ENCODE peak calls at places on chromosomes 3 and 15, in nine cellular contexts. N is cardiac muscle cell; X is AG04450; U is OCI-LY7; Y is transverse colon; R is ascending aorta; T is fibroblast of lung; I is aorta; E is naive thymus-derived CD4-positive, alpha-beta T cell. Z is an unnamed sample. For H3K9me3, the result is how much of the 10 kb centered on the place peaks cover.

GRCh38 chr3:15628967-15629366 is 27.4 kb downstream of the BTD start:
- DNase-seq in N (no peak), X (no peak), U (no peak), Y (no peak), R (no peak), T (no peak), I (no peak), E (no peak), Z (no peak)

GRCh38 chr15:81274932-81275341 is 49.0 kb downstream of the STARD5 start:
- DNase-seq in N (peak), X (peak), U (peak), Y (peak), R (peak), T (peak), I (peak), E (peak), Z (peak)

GRCh38 chr3:168364992-168365391 is 269.3 kb upstream of the GOLIM4 start:
- DNase-seq in N (peak), X (no peak), U (no peak), Y (no peak), R (no peak), T (peak), I (no peak), E (no peak), Z (no peak)

GRCh38 chr3:124133366-124133940 is 141.5 kb upstream of the ROPN1 start:
- DNase-seq in N (no peak), X (no peak), U (no peak), Y (no peak), R (no peak), T (no peak), I (no peak), E (no peak), Z (no peak)

GRCh38 chr3:27325419-27325818 is 43.8 kb downstream of the NEK10 start:
- DNase-seq in N (no peak), X (no peak), U (no peak), Y (no peak), R (no peak), T (no peak), I (no peak), E (no peak), Z (no peak)

GRCh38 chr3:165640970-165641369 is 196.3 kb downstream of the BCHE start:
- DNase-seq in N (no peak), X (no peak), U (no peak), Y (no peak), R (no peak), T (no peak), I (no peak), E (no peak), Z (no peak)

GRCh38 chr3:58419782-58420512 is 13.7 kb downstream of the PDHB start:
- DNase-seq in N (no peak), X (no peak), U (no peak), Y (peak), R (peak), T (peak), I (no peak), E (no peak), Z (no peak)

GRCh38 chr15:79593119-79593869 is 161.2 kb downstream of the MINAR1 start:
- DNase-seq in N (peak), X (no peak), U (peak), Y (no peak), R (no peak), T (peak), I (no peak), E (no peak), Z (no peak)

GRCh38 chr3:62376906-62377865 is 3.8 kb upstream of the FEZF2 start:
- DNase-seq in N (no peak), X (no peak), U (no peak), Y (no peak), R (no peak), T (no peak), I (no peak), E (no peak), Z (no peak)

GRCh38 chr3:73192036-73192738 is 130.7 kb downstream of the EBLN2 start:
- DNase-seq in N (peak), X (no peak), U (peak), Y (no peak), R (no peak), T (no peak), I (no peak), E (no peak), Z (no peak)

GRCh38 chr15:97084650-97085049 is 754.1 kb downstream of the NR2F2 start:
- DNase-seq in N (no peak), X (no peak), U (no peak), Y (no peak), R (no peak), T (peak), I (no peak), E (no peak), Z (no peak)

GRCh38 chr3:164419220-164419619 is 659.1 kb downstream of the SI start:
- DNase-seq in N (no peak), X (no peak), U (no peak), Y (no peak), R (no peak), T (no peak), I (no peak), E (no peak), Z (no peak)

GRCh38 chr3:52403955-52404354 is 40.9 kb downstream of the SEMA3G start:
- DNase-seq in N (no peak), X (no peak), U (no peak), Y (no peak), R (no peak), T (no peak), I (peak), E (no peak), Z (no peak)

GRCh38 chr15:74598126-74598842 is 17.4 kb upstream of the CLK3 start:
- DNase-seq in N (peak), X (no peak), U (peak), Y (peak), R (peak), T (peak), I (peak), E (peak), Z (peak)

GRCh38 chr3:42498034-42498433 is 4.4 kb upstream of the VIPR1 start:
- DNase-seq in N (no peak), X (no peak), U (no peak), Y (no peak), R (peak), T (no peak), I (peak), E (no peak), Z (no peak)

GRCh38 chr15:89090791-89091666 is 2.8 kb downstream of the ABHD2 start:
- DNase-seq in N (peak), X (no peak), U (peak), Y (peak), R (peak), T (peak), I (peak), E (peak), Z (peak)

GRCh38 chr3:182294256-182294655 is 499.0 kb upstream of the ATP11B start:
- DNase-seq in N (no peak), X (no peak), U (no peak), Y (no peak), R (no peak), T (no peak), I (no peak), E (no peak), Z (no peak)

GRCh38 chr3:125460233-125460632 is 59.8 kb downstream of the SNX4 start:
- DNase-seq in N (peak), X (no peak), U (no peak), Y (no peak), R (no peak), T (no peak), I (no peak), E (no peak), Z (no peak)

GRCh38 chr15:48381861-48382260 is 50.6 kb downstream of the DUT start:
- DNase-seq in N (no peak), X (no peak), U (no peak), Y (no peak), R (no peak), T (no peak), I (no peak), E (no peak), Z (no peak)

GRCh38 chr15:31325432-31325975 is 1.1 kb upstream of the KLF13 start:
- DNase-seq in N (peak), X (no peak), U (peak), Y (peak), R (peak), T (peak), I (peak), E (peak), Z (peak)

GRCh38 chr3:31462050-31462569 is 70.6 kb upstream of the STT3B start:
- DNase-seq in N (no peak), X (no peak), U (peak), Y (peak), R (no peak), T (no peak), I (no peak), E (no peak), Z (peak)

GRCh38 chr15:100721758-100722550 is 119.6 kb downstream of the ASB7 start:
- DNase-seq in N (no peak), X (peak), U (no peak), Y (peak), R (peak), T (peak), I (peak), E (no peak), Z (no peak)

GRCh38 chr3:72255191-72255590 is 470.2 kb upstream of the PROK2 start:
- DNase-seq in N (peak), X (no peak), U (no peak), Y (peak), R (peak), T (peak), I (no peak), E (no peak), Z (no peak)

GRCh38 chr15:79994651-79995050 is 23.7 kb upstream of the BCL2A1 start:
- DNase-seq in N (no peak), X (no peak), U (no peak), Y (no peak), R (no peak), T (no peak), I (no peak), E (no peak), Z (no peak)

GRCh38 chr15:25189551-25189950 is 234.8 kb downstream of the SNRPN start:
- DNase-seq in N (no peak), X (no peak), U (no peak), Y (no peak), R (no peak), T (no peak), I (no peak), E (no peak), Z (no peak)
- H3K9me3 ChIP-seq in N (under half), X (half or more), U (under half), Y (under half), R (under half), T (under half), I (under half), E (under half), Z (under half)

GRCh38 chr15:50302581-50302980 is 37.1 kb upstream of the HDC start:
- DNase-seq in N (no peak), X (no peak), U (no peak), Y (no peak), R (no peak), T (no peak), I (no peak), E (no peak), Z (no peak)
- H3K9me3 ChIP-seq in N (under half), X (under half), U (under half), Y (under half), R (under half), T (under half), I (under half), E (under half), Z (under half)

GRCh38 chr15:25688166-25688565 is 175.0 kb downstream of the ATP10A start:
- DNase-seq in N (no peak), X (no peak), U (no peak), Y (no peak), R (peak), T (no peak), I (peak), E (no peak), Z (no peak)
- H3K9me3 ChIP-seq in N (under half), X (under half), U (under half), Y (under half), R (under half), T (under half), I (under half), E (under half), Z (under half)

GRCh38 chr3:197249542-197249941 is 48.9 kb downstream of the DLG1 start:
- DNase-seq in N (no peak), X (no peak), U (peak), Y (no peak), R (no peak), T (no peak), I (no peak), E (no peak), Z (no peak)
- H3K9me3 ChIP-seq in N (under half), X (under half), U (under half), Y (under half), R (under half), T (under half), I (under half), E (under half), Z (under half)

DNA sequence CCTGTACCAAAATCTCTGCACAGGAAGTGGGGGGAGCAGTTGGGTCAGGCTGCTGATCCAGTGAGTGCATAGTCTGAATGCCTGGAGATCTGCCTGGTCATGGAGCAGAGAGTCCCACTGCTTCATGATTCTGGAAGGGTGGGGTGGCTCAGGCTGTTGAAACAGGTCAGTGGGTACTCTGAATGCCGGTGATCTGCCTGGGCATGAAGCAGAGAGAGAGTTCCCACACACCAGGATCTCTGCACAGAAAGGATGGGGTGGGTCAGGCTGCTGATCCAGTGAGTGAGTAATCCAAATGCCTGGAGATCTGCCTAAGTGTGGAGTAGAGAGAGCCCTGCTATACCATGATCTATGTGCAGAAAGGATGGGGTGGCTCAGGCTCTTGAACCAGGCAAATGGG is 16.1 kb upstream of the GCSAM start:
- DNase-seq in N (no peak), X (no peak), U (no peak), Y (no peak), R (no peak), T (no peak), I (no peak), E (no peak), Z (no peak)
- H3K9me3 ChIP-seq in N (under half), X (under half), U (half or more), Y (under half), R (under half), T (under half), I (under half), E (under half), Z (under half)

GRCh38 chr3:196143708-196144382 is 62.0 kb upstream of the TFRC start:
- DNase-seq in N (no peak), X (no peak), U (no peak), Y (no peak), R (no peak), T (no peak), I (no peak), E (no peak), Z (no peak)
- H3K9me3 ChIP-seq in N (under half), X (under half), U (under half), Y (under half), R (under half), T (under half), I (under half), E (under half), Z (under half)

GRCh38 chr3:195587406-195587805 is 3.7 kb upstream of the APOD start:
- DNase-seq in N (no peak), X (no peak), U (no peak), Y (no peak), R (no peak), T (no peak), I (no peak), E (no peak), Z (no peak)

GRCh38 chr3:195591852-195592251 is 8.1 kb upstream of the APOD start:
- DNase-seq in N (no peak), X (no peak), U (no peak), Y (no peak), R (peak), T (no peak), I (no peak), E (no peak), Z (no peak)

GRCh38 chr3:195587824-195588223 is 4.1 kb upstream of the APOD start:
- DNase-seq in N (no peak), X (no peak), U (no peak), Y (no peak), R (peak), T (no peak), I (no peak), E (no peak), Z (no peak)

GRCh38 chr3:195595778-195596531 is 12.2 kb upstream of the APOD start:
- DNase-seq in N (no peak), X (no peak), U (no peak), Y (no peak), R (peak), T (no peak), I (no peak), E (no peak), Z (no peak)

GRCh38 chr3:195591220-195591619 is 7.5 kb upstream of the APOD start:
- DNase-seq in N (no peak), X (no peak), U (no peak), Y (no peak), R (peak), T (no peak), I (no peak), E (no peak), Z (no peak)
- H3K9me3 ChIP-seq in N (under half), X (under half), U (under half), Y (under half), R (under half), T (under half), I (under half), E (under half), Z (under half)

DNA sequence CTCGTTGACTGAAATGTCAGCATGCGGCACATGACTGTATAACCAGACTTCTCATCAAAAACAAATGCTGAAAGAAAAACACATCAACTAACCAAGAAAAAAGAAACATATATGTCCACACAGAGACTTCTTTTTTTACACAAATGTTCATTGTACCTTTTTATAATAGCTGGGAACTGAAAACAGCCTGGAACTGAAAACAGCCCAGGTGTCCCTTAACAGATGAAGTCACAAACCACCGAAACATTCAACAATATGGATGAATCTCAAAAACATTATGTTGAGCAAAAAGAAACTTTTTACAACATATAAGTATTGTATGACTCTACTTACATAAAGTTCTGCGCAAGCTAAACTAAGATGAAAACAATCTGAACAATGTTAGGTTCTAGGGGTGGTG is 20.6 kb downstream of the UBE3A start:
- DNase-seq in N (no peak), X (no peak), U (peak), Y (no peak), R (no peak), T (no peak), I (no peak), E (no peak), Z (no peak)
- H3K9me3 ChIP-seq in N (under half), X (under half), U (under half), Y (under half), R (under half), T (under half), I (under half), E (under half), Z (under half)

Z was measured in T-helper 17 cell.